ENCODE peak calls at places on chromosomes 13 and 19, in seven cellular contexts. F is NCI-H345, U is choroid plexus epithelial cell, J is heart left ventricle, K is neural crest cell, W is T1000, P is NCI-H2171 treated with DMSO at 0.1 percent for 48 hours. M is an unnamed sample.

GRCh38 chr13:23321534-23322241 is 111.8 kb downstream of the SACS start:
- DNase-seq in F (no peak), U (peak), J (peak), K (no peak), W (peak), P (no peak), M (no peak)

GRCh38 chr13:27476943-27477681 is 26.7 kb upstream of the MTIF3 start:
- DNase-seq in F (no peak), U (peak), J (no peak), K (no peak), W (no peak), P (no peak), M (no peak)

GRCh38 chr13:66618702-66619101 is 611.4 kb downstream of the PCDH9 start:
- DNase-seq in F (peak), U (peak), J (no peak), K (no peak), W (no peak), P (peak), M (no peak)

GRCh38 chr13:74696148-74696922 is 562.1 kb upstream of the KLF12 start:
- DNase-seq in F (no peak), U (peak), J (no peak), K (no peak), W (no peak), P (no peak), M (no peak)

GRCh38 chr13:52739468-52740071 is at the start of gene CNMD:
- DNase-seq in F (no peak), U (no peak), J (no peak), K (no peak), W (no peak), P (no peak), M (no peak)

GRCh38 chr13:35818577-35819165 is 312.5 kb downstream of the DCLK1 start:
- DNase-seq in F (peak), U (peak), J (no peak), K (no peak), W (no peak), P (peak), M (no peak)

GRCh38 chr19:18847516-18848463 is 16.0 kb downstream of the UPF1 start:
- DNase-seq in F (no peak), U (peak), J (peak), K (no peak), W (no peak), P (no peak), M (no peak)

GRCh38 chr19:51166846-51167490 is 24.9 kb downstream of the SIGLEC7 start:
- DNase-seq in F (no peak), U (peak), J (peak), K (no peak), W (no peak), P (no peak), M (no peak)

GRCh38 chr19:49921871-49922755 is 6.9 kb upstream of the ATF5 start:
- DNase-seq in F (no peak), U (peak), J (no peak), K (no peak), W (no peak), P (no peak), M (no peak)

GRCh38 chr19:40204381-40204780 is 13.2 kb downstream of the MAP3K10 start:
- DNase-seq in F (no peak), U (no peak), J (no peak), K (no peak), W (no peak), P (no peak), M (no peak)

GRCh38 chr13:113157929-113158747 is at the start of gene PROZ:
- DNase-seq in F (peak), U (no peak), J (no peak), K (no peak), W (no peak), P (peak), M (no peak)

GRCh38 chr19:54390942-54391577 is 24.2 kb upstream of the TTYH1 start:
- DNase-seq in F (peak), U (peak), J (peak), K (peak), W (no peak), P (peak), M (peak)

GRCh38 chr19:19342086-19343015 is 21.7 kb downstream of the MAU2 start:
- DNase-seq in F (no peak), U (peak), J (peak), K (peak), W (no peak), P (peak), M (peak)

GRCh38 chr13:72782717-72783116 is 784 bp downstream of the PIBF1 start:
- DNase-seq in F (no peak), U (peak), J (no peak), K (no peak), W (no peak), P (peak), M (no peak)

M was measured in progenitor cell of endocrine pancreas.